ENCODE peak calls at places on chromosomes 6 and 20, in five cellular contexts. X is breast epithelium, K is Peyer's patch, H is left lung, N is IMR-90. Q is an unnamed sample.

GRCh38 chr20:1212607-1213396 is 9.5 kb downstream of the C20orf202 start:
- DNase-seq in H (peak; percentile 68), N (peak; percentile 72), K (peak; percentile 76), X (no peak), Q (peak; percentile 83)

GRCh38 chr6:109958626-109959025 is 19.5 kb upstream of the GPR6 start:
- DNase-seq in X (no peak), N (no peak), H (no peak), K (no peak), Q (no peak)

GRCh38 chr20:4017051-4017702 is 1.8 kb upstream of the RNF24 start:
- DNase-seq in X (no peak), N (no peak), H (no peak), K (no peak), Q (no peak)

GRCh38 chr6:142944126-142945066 is 580 bp downstream of the HIVEP2 start:
- DNase-seq in K (peak; percentile 81), X (peak; percentile 76), H (peak; percentile 87), N (peak; percentile 90), Q (peak; percentile 95)

GRCh38 chr6:33251390-33252012 is 20.2 kb downstream of the VPS52 start:
- DNase-seq in N (peak; percentile 10), H (no peak), K (no peak), X (no peak), Q (no peak)

GRCh38 chr20:33370296-33370695 is 31.0 kb downstream of the CDK5RAP1 start:
- DNase-seq in N (no peak), K (no peak), X (no peak), H (no peak), Q (peak; percentile 75)

GRCh38 chr20:45061244-45061643 is 39.7 kb downstream of the KCNS1 start:
- DNase-seq in H (no peak), K (no peak), X (no peak), N (peak; percentile 93), Q (no peak)

GRCh38 chr6:142740449-142740848 is 204.5 kb downstream of the HIVEP2 start:
- DNase-seq in K (no peak), X (no peak), H (no peak), N (no peak), Q (no peak)

GRCh38 chr6:163457637-163458561 is 43.4 kb downstream of the QKI start:
- DNase-seq in X (no peak), N (peak; percentile 95), H (no peak), K (no peak), Q (no peak)

GRCh38 chr20:21028921-21029320 is 77.2 kb downstream of the LINC00237 start:
- DNase-seq in N (no peak), X (no peak), H (no peak), K (no peak), Q (no peak)

GRCh38 chr6:77180367-77180766 is 282.9 kb downstream of the HTR1B start:
- DNase-seq in X (no peak), K (no peak), H (no peak), N (peak; percentile 6), Q (no peak)

GRCh38 chr6:101747711-101748110 is 354.2 kb downstream of the GRIK2 start:
- DNase-seq in H (no peak), X (no peak), K (no peak), N (no peak), Q (no peak)

GRCh38 chr6:107108201-107108890 is 7.0 kb downstream of the BEND3 start:
- DNase-seq in K (no peak), N (no peak), H (no peak), X (no peak), Q (no peak)

GRCh38 chr6:142950291-142950690 is 5.3 kb upstream of the HIVEP2 start:
- DNase-seq in X (no peak), K (no peak), N (no peak), H (no peak), Q (no peak)

GRCh38 chr20:23003916-23004315 is 31.2 kb upstream of the SSTR4 start:
- DNase-seq in K (no peak), N (no peak), X (no peak), H (no peak), Q (no peak)

GRCh38 chr6:165055231-165055630 is 254.2 kb downstream of the C6orf118 start:
- DNase-seq in K (no peak), X (no peak), N (no peak), H (no peak), Q (no peak)

GRCh38 chr20:361562-361961 is 14.7 kb downstream of the NRSN2 start:
- DNase-seq in K (no peak), N (no peak), H (no peak), X (no peak), Q (no peak)

GRCh38 chr6:105226598-105227291 is 46.9 kb upstream of the POPDC3 start:
- DNase-seq in H (no peak), K (no peak), N (peak; percentile 39), X (no peak), Q (no peak)

GRCh38 chr6:12614468-12614867 is 102.1 kb upstream of the PHACTR1 start:
- DNase-seq in H (no peak), N (peak; percentile 31), K (no peak), X (no peak), Q (no peak)

GRCh38 chr6:33875696-33876095 is 71.9 kb upstream of the MLN start:
- DNase-seq in N (no peak), K (no peak), H (no peak), X (no peak), Q (no peak)

GRCh38 chr20:10047427-10047826 is 12.6 kb downstream of the ANKEF1 start:
- DNase-seq in H (no peak), X (no peak), N (peak; percentile 1), K (no peak), Q (no peak)

GRCh38 chr20:52798124-52798523 is 174.0 kb upstream of the TSHZ2 start:
- DNase-seq in K (no peak), X (no peak), N (no peak), H (no peak), Q (no peak)

GRCh38 chr6:38262041-38262440 is 377.7 kb downstream of the BTBD9 start:
- DNase-seq in X (no peak), K (no peak), H (no peak), N (peak; percentile 92), Q (no peak)

GRCh38 chr6:166112580-166112979 is 55.1 kb downstream of the TBXT start:
- DNase-seq in K (no peak), X (no peak), N (peak; percentile 53), H (no peak), Q (no peak)

GRCh38 chr20:32019156-32019510 is 8.9 kb downstream of the CCM2L start:
- DNase-seq in X (no peak), N (no peak), K (no peak), H (no peak), Q (no peak)
- H3K27me3 ChIP-seq in X (no peaks in the 10 kb centered on the region), N (peaks cover 66% of the 10 kb centered on the region), K (no peaks in the 10 kb centered on the region), H (peaks cover 99% of the 10 kb centered on the region), Q (peaks cover 16% of the 10 kb centered on the region)

GRCh38 chr20:48789781-48790544 is 37.8 kb downstream of the PREX1 start:
- DNase-seq in X (no peak), K (peak; percentile 3), N (no peak), H (no peak), Q (no peak)
- H3K27ac ChIP-seq in X (no peak overlapping the region), K (no peak overlapping the region), N (no peak overlapping the region), H (no peak overlapping the region), Q (no peak overlapping the region)

GRCh38 chr6:167211870-167212715 is 54.3 kb upstream of the GPR31 start:
- DNase-seq in X (no peak), H (no peak), K (no peak), N (no peak), Q (no peak)

GRCh38 chr6:167209577-167209975 is 51.8 kb upstream of the GPR31 start:
- DNase-seq in K (no peak), X (no peak), N (no peak), H (no peak), Q (no peak)

GRCh38 chr6:167212716-167213011 is 54.9 kb upstream of the GPR31 start:
- DNase-seq in K (no peak), X (no peak), N (no peak), H (no peak), Q (no peak)

GRCh38 chr6:167210375-167211295 is 52.9 kb upstream of the GPR31 start:
- DNase-seq in K (no peak), X (no peak), H (no peak), N (no peak), Q (no peak)

DNA sequence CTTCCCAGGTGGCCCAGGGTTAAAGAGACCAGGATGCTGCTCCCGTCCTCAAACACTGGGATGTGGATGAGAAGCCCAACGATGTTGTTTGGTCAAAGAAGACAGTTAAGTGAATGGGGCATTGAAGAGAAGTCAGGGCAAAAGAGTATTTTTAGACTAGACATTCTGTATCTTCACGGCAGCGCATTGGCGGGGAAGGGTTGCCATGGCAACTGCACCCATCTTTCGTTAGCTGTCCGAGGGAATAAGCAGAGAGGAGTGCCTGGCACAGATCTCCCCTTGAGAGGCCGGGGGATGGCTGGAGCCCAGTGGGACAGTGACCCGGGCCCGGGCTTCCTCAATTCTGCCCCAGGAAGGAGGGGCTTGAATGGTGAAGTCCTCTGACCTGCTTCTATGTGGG is 56.4 kb upstream of the GPR31 start:
- DNase-seq in N (no peak), X (no peak), H (no peak), K (no peak), Q (no peak)
- H3K27me3 ChIP-seq in N (no peaks in the 10 kb centered on the region), X (no peaks in the 10 kb centered on the region), H (no peaks in the 10 kb centered on the region), K (no peaks in the 10 kb centered on the region), Q (no peaks in the 10 kb centered on the region)

GRCh38 chr6:5905431-5906339 is 101.0 kb downstream of the NRN1 start:
- DNase-seq in X (no peak), K (no peak), N (peak; percentile 81), H (peak; percentile 76), Q (no peak)
- H3K27ac ChIP-seq in X (peak overlapping the region; percentile 70), K (no peak overlapping the region), N (no peak overlapping the region), H (no peak overlapping the region), Q (no peak overlapping the region)

DNA sequence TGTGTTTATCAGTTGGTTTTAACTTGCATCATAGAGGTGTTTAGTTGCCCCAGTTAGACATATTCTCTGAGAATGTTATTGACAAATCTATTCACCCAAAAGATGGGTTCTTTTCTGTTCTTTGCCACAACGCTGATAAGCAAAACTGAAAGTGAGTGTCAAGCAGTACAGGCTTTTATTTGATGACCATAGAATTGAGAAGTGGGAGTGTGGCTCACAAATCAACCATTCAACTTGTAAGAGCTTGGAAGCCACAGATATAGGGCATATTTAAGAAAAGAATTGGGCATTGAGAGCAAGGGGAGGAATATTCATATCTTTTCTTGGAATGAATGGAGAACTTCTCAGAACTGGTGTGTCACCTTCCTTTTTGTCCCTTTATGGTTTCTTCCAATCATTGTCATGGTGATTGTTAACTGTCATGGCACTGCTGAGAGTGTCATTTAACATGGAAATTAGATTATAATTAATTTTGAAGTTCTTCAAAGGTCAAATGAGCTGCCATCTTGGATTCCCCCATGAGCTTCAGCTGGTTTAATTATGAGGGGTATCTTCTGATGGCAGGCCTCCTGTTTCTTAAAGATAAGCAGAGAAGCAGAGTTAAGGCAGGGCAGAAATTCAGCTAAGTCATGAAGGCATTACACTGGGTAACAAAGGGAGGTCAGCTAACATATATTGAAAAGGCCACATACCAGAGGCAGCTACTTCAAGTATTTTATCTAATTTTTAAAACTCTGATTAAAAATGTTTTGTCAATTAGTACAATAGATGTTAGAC is 254.0 kb upstream of the HTR1E start:
- DNase-seq in X (no peak), N (no peak), K (no peak), H (no peak), Q (no peak)
- H3K27me3 ChIP-seq in X (no peaks in the 10 kb centered on the region), N (no peaks in the 10 kb centered on the region), K (no peaks in the 10 kb centered on the region), H (no peaks in the 10 kb centered on the region), Q (no peaks in the 10 kb centered on the region)

Q was measured in spleen.